ENCODE peak calls at places on chromosomes 16 and 17, in four cellular contexts. G is GM12878, N is HCT116, H is SK-N-SH. D is an unnamed sample.

GRCh38 chr16:66036162-66036561 is 330.3 kb upstream of the CDH5 start:
- DNase-seq in G (no peak), N (no peak), H (no peak), D (no peak)

GRCh38 chr17:81132770-81133723 is 32.3 kb upstream of the PVALEF start:
- DNase-seq in G (no peak), N (no peak), H (no peak), D (no peak)

GRCh38 chr17:43025766-43026537 is 921 bp downstream of the RND2 start:
- DNase-seq in G (no peak), N (no peak), H (no peak), D (no peak)

GRCh38 chr17:17710728-17711541 is 29.7 kb downstream of the RAI1 start:
- DNase-seq in G (no peak), N (peak), H (peak), D (no peak)

GRCh38 chr16:90048737-90049330 is 28.3 kb downstream of the PRDM7 start:
- DNase-seq in G (no peak), N (no peak), H (no peak), D (no peak)

GRCh38 chr17:77118251-77118928 is 22.4 kb upstream of the SEC14L1 start:
- DNase-seq in G (no peak), N (no peak), H (no peak), D (no peak)

GRCh38 chr16:88062341-88062861 is 111.2 kb downstream of the BANP start:
- DNase-seq in G (no peak), N (no peak), H (peak), D (no peak)

GRCh38 chr17:14923981-14924380 is 341.1 kb downstream of the PMP22 start:
- DNase-seq in G (no peak), N (no peak), H (no peak), D (no peak)

GRCh38 chr16:75471723-75472634 is 7.5 kb upstream of the TMEM170A start:
- DNase-seq in G (no peak), N (no peak), H (peak), D (peak)

GRCh38 chr17:38730526-38731379 is 612 bp downstream of the CISD3 start:
- DNase-seq in G (no peak), N (no peak), H (peak), D (no peak)

GRCh38 chr17:37327341-37328090 is 48.3 kb upstream of the C17orf78 start:
- DNase-seq in G (no peak), N (no peak), H (no peak), D (no peak)

GRCh38 chr17:41523787-41524186 is 4.3 kb downstream of the KRT19 start:
- DNase-seq in G (no peak), N (peak), H (peak), D (no peak)

GRCh38 chr17:74271281-74271680 is 2.8 kb upstream of the DNAI2 start:
- DNase-seq in G (no peak), N (no peak), H (no peak), D (no peak)

GRCh38 chr16:56389554-56389953 is 35.8 kb downstream of the AMFR start:
- DNase-seq in G (no peak), N (no peak), H (no peak), D (no peak)

DNA sequence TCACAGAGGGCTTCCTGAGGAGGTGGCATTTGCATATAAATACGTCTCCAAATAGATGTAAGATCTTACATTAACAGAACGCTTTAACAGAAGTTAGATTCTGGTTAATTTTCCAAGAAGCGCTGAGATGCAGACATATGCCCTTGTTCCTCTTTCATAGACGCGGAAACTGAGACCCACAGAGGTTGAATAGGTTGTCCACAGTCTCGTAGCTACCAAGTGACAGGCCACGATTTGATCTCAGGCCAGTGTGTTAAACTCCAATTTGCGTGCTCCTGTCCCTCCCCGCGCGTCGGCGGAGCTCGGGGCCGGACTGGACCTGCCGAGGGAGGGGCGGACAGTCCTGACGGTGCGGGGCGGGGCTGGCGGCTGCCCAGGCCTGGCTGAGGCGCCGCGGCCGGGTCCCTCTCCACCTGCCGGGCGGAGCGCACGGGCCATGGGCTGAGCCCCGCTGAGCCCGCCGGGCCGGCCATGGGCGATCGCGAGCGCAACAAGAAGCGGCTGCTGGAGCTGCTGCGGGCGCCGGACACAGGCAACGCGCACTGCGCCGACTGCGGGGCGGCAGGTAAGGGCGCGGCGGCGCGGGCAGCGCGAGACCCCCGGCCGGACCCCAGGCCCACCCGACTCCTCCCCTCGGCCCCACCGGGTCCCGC is at the start of gene ADAP2:
- DNase-seq in G (no peak), N (peak), H (peak), D (no peak)
- TF ChIP-seq SIN3A in G (no peak), N (no peak), H (no peak), D (no peak)

GRCh38 chr16:4138735-4139134 is 22.5 kb upstream of the ADCY9 start:
- DNase-seq in G (no peak), N (no peak), H (no peak), D (no peak)

GRCh38 chr16:4139968-4140367 is 23.7 kb upstream of the ADCY9 start:
- DNase-seq in G (no peak), N (no peak), H (no peak), D (no peak)

GRCh38 chr16:4140652-4141051 is 24.4 kb upstream of the ADCY9 start:
- DNase-seq in G (peak), N (no peak), H (no peak), D (no peak)

GRCh38 chr16:4142268-4142667 is 26.0 kb upstream of the ADCY9 start:
- DNase-seq in G (peak), N (no peak), H (no peak), D (no peak)

GRCh38 chr16:4141604-4142003 is 25.4 kb upstream of the ADCY9 start:
- DNase-seq in G (no peak), N (no peak), H (no peak), D (no peak)
- TF ChIP-seq REST in G (no peak), N (no peak), H (no peak), D (no peak)

GRCh38 chr17:82520041-82520910 is 744 bp downstream of the FOXK2 start:
- DNase-seq in G (no peak), N (no peak), H (peak), D (no peak)
- TF ChIP-seq SIN3A in G (peak), N (no peak), H (peak), D (peak)

GRCh38 chr16:85522517-85522841 is 90.6 kb upstream of the GSE1 start:
- DNase-seq in G (no peak), N (no peak), H (no peak), D (no peak)

GRCh38 chr16:85522842-85523601 is 90.1 kb upstream of the GSE1 start:
- DNase-seq in G (no peak), N (no peak), H (no peak), D (no peak)

GRCh38 chr16:85519540-85520231 is 93.4 kb upstream of the GSE1 start:
- DNase-seq in G (no peak), N (no peak), H (no peak), D (no peak)

GRCh38 chr16:85521737-85522042 is 91.4 kb upstream of the GSE1 start:
- DNase-seq in G (no peak), N (no peak), H (no peak), D (no peak)

DNA sequence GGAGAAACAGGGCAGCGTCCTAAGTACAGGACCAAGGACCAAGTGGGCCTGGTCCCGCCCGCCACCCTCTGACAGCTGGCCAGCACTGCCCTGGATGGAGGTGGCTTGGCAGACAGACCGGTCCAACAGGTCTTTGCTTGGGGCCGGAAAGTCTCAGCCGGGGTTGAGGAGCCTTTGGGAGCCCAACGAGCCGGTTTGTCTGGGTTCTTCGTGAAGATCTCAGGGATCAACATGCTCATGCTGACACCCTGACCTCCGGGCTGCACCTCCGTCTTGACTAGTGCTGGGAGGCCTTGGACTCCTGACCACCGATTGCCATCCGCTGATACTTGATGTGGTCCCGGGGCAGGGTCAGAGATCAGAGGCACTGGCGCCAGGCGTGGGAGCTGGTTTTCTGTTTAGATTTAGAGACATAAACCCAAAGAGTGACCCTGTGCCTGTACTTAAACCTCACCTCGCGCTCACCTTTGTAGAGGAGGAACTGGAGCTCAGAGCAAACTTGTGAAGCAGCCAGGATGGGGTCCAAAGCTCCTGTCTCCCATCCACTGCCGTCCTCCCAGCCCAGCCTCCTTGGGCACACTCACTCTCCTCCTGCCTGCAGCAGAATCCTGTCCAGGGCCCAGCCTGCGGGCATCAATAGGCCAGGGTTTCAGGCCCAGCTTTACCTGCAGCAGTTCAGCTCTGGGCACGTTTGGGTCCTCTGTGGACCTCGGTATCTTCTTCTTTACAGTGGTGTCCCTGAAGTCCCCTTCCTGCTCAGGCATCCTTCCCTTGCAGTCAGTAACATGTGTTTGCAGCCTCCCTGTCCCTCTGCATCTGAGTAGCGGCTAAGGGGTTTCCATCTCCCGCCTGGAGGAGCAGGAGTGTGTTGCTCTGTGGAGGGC is 92.0 kb upstream of the GSE1 start:
- DNase-seq in G (no peak), N (peak), H (no peak), D (no peak)
- TF ChIP-seq REST in G (no peak), N (no peak), H (no peak), D (no peak)

DNA sequence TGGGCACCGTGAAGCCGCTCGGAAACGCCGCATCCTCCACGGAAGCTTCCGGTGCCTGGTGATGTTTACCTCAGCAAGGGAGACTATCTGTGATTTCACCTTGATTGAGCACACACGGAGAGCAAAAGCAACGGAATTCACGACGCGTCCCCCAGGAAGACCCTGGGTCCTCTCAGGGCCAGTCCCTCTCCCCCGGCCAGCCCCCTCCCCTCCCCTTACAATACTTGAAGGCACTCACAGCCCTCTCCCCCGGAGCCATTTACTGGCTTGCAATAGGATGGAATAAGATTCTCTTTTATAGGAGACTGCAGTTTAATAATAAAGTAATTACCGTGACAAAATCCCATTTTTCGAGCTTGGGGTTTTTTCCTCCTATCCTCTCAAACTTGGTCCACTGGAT is 104.7 kb downstream of the ENGASE start:
- DNase-seq in G (no peak), N (no peak), H (no peak), D (no peak)
- TF ChIP-seq SIN3A in G (no peak), N (no peak), H (no peak), D (no peak)

GRCh38 chr16:12535535-12536411 is 267.9 kb downstream of the CPPED1 start:
- DNase-seq in G (peak), N (no peak), H (no peak), D (no peak)
- TF ChIP-seq REST in G (peak), N (peak), H (peak), D (peak)

GRCh38 chr17:83085526-83086196 is 6.3 kb downstream of the METRNL start:
- DNase-seq in G (no peak), N (no peak), H (no peak), D (no peak)
- TF ChIP-seq SIN3A in G (no peak), N (no peak), H (no peak), D (no peak)

GRCh38 chr17:63682981-63683380 is 16.9 kb downstream of the LIMD2 start:
- DNase-seq in G (no peak), N (no peak), H (no peak), D (no peak)

GRCh38 chr17:63682441-63682840 is 17.5 kb downstream of the LIMD2 start:
- DNase-seq in G (no peak), N (no peak), H (no peak), D (no peak)

GRCh38 chr17:63679214-63679613 is 20.7 kb downstream of the LIMD2 start:
- DNase-seq in G (no peak), N (no peak), H (no peak), D (no peak)

GRCh38 chr17:63680700-63681099 is 19.2 kb downstream of the LIMD2 start:
- DNase-seq in G (no peak), N (no peak), H (no peak), D (no peak)

DNA sequence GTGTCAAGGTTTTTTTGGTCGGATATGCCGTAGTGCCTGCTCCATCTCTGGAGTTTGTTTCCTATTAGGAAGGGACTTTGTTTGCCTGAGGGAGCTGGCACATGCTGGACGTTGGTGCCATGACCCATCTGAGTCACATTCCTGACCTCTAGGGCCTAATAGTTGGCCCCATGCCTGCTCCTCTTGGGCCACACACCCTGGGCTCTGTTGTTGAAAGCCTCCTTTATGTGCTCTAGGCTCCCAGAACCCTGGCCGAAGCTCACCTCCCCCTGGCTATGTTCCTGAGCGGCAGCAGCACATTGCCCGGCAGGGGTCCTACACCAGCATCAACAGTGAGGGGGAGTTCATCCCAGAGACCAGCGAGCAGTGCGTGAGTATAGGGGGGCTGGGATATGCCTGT is 18.4 kb downstream of the LIMD2 start:
- DNase-seq in G (no peak), N (no peak), H (no peak), D (no peak)
- TF ChIP-seq REST in G (no peak), N (no peak), H (no peak), D (no peak)

D was measured in Panc1.